ENCODE peak calls at places on chromosomes 16 and 17, in nine cellular contexts. One of them, this sample, is unnamed.

GRCh38 chr16:15899538-15900100 is 11.2 kb upstream of the CEP20 start:
- DNase-seq in SJSA1: peak; percentile 40
- DNase-seq in foreskin melanocyte: no peak
- DNase-seq in coronary artery: no peak
- DNase-seq in NCI-H1092: no peak
- DNase-seq in HAP-1: no peak
- DNase-seq in uterus: no peak
- DNase-seq in H4: peak; percentile 88
- DNase-seq in fibroblast of the conjunctiva: no peak
- DNase-seq in this sample: peak; percentile 36

GRCh38 chr17:50675627-50676026 is 32.1 kb downstream of the ANKRD40 start:
- DNase-seq in uterus: no peak
- DNase-seq in coronary artery: no peak
- DNase-seq in NCI-H1092: no peak
- DNase-seq in H4: no peak
- DNase-seq in foreskin melanocyte: no peak
- DNase-seq in HAP-1: no peak
- DNase-seq in SJSA1: no peak
- DNase-seq in fibroblast of the conjunctiva: no peak
- DNase-seq in this sample: no peak

GRCh38 chr16:1938910-1939309 is 4.1 kb downstream of the MSRB1 start:
- DNase-seq in SJSA1: no peak
- DNase-seq in foreskin melanocyte: no peak
- DNase-seq in H4: no peak
- DNase-seq in NCI-H1092: no peak
- DNase-seq in HAP-1: no peak
- DNase-seq in coronary artery: no peak
- DNase-seq in fibroblast of the conjunctiva: no peak
- DNase-seq in uterus: no peak
- DNase-seq in this sample: no peak

GRCh38 chr17:32298721-32299578 is 33.3 kb downstream of the RHBDL3 start:
- DNase-seq in foreskin melanocyte: peak; percentile 21
- DNase-seq in H4: no peak
- DNase-seq in NCI-H1092: no peak
- DNase-seq in uterus: no peak
- DNase-seq in SJSA1: no peak
- DNase-seq in coronary artery: no peak
- DNase-seq in fibroblast of the conjunctiva: no peak
- DNase-seq in HAP-1: peak; percentile 76
- DNase-seq in this sample: no peak

GRCh38 chr16:88504489-88505404 is 51.7 kb downstream of the ZFPM1 start:
- DNase-seq in NCI-H1092: peak; percentile 29
- DNase-seq in H4: no peak
- DNase-seq in HAP-1: no peak
- DNase-seq in coronary artery: no peak
- DNase-seq in uterus: no peak
- DNase-seq in SJSA1: no peak
- DNase-seq in foreskin melanocyte: no peak
- DNase-seq in fibroblast of the conjunctiva: no peak
- DNase-seq in this sample: no peak

GRCh38 chr16:73145166-73145565 is 97.2 kb upstream of the ZFHX3 start:
- DNase-seq in SJSA1: no peak
- DNase-seq in coronary artery: no peak
- DNase-seq in HAP-1: no peak
- DNase-seq in H4: no peak
- DNase-seq in NCI-H1092: no peak
- DNase-seq in uterus: no peak
- DNase-seq in foreskin melanocyte: no peak
- DNase-seq in fibroblast of the conjunctiva: no peak
- DNase-seq in this sample: no peak

GRCh38 chr16:27108826-27109665 is 42.3 kb downstream of the C16orf82 start:
- DNase-seq in NCI-H1092: no peak
- DNase-seq in uterus: no peak
- DNase-seq in coronary artery: peak; percentile 46
- DNase-seq in HAP-1: no peak
- DNase-seq in H4: no peak
- DNase-seq in foreskin melanocyte: no peak
- DNase-seq in SJSA1: no peak
- DNase-seq in fibroblast of the conjunctiva: no peak
- DNase-seq in this sample: no peak

GRCh38 chr16:29011112-29011511 is 26.3 kb downstream of the LAT start:
- DNase-seq in HAP-1: peak; percentile 18
- DNase-seq in coronary artery: no peak
- DNase-seq in NCI-H1092: no peak
- DNase-seq in SJSA1: no peak
- DNase-seq in fibroblast of the conjunctiva: no peak
- DNase-seq in uterus: no peak
- DNase-seq in H4: no peak
- DNase-seq in foreskin melanocyte: no peak
- DNase-seq in this sample: no peak

GRCh38 chr17:8012996-8013640 is 10.7 kb downstream of the GUCY2D start:
- DNase-seq in HAP-1: no peak
- DNase-seq in NCI-H1092: no peak
- DNase-seq in coronary artery: no peak
- DNase-seq in SJSA1: no peak
- DNase-seq in H4: no peak
- DNase-seq in uterus: no peak
- DNase-seq in foreskin melanocyte: no peak
- DNase-seq in fibroblast of the conjunctiva: no peak
- DNase-seq in this sample: no peak

GRCh38 chr17:69084911-69085310 is 24.2 kb upstream of the ABCA9 start:
- DNase-seq in foreskin melanocyte: no peak
- DNase-seq in NCI-H1092: no peak
- DNase-seq in SJSA1: no peak
- DNase-seq in HAP-1: peak; percentile 11
- DNase-seq in coronary artery: no peak
- DNase-seq in uterus: no peak
- DNase-seq in fibroblast of the conjunctiva: no peak
- DNase-seq in H4: no peak
- DNase-seq in this sample: no peak

GRCh38 chr17:36849871-36850348 is 87.4 kb upstream of the LHX1 start:
- DNase-seq in H4: peak; percentile 83
- DNase-seq in NCI-H1092: no peak
- DNase-seq in uterus: no peak
- DNase-seq in foreskin melanocyte: peak; percentile 63
- DNase-seq in fibroblast of the conjunctiva: peak; percentile 12
- DNase-seq in SJSA1: peak; percentile 54
- DNase-seq in HAP-1: peak; percentile 21
- DNase-seq in coronary artery: no peak
- DNase-seq in this sample: no peak

GRCh38 chr17:77772899-77773358 is 185.6 kb upstream of the TNRC6C start:
- DNase-seq in NCI-H1092: no peak
- DNase-seq in uterus: no peak
- DNase-seq in foreskin melanocyte: no peak
- DNase-seq in fibroblast of the conjunctiva: no peak
- DNase-seq in HAP-1: no peak
- DNase-seq in coronary artery: no peak
- DNase-seq in H4: no peak
- DNase-seq in SJSA1: no peak
- DNase-seq in this sample: no peak

GRCh38 chr17:17963694-17964436 is 8.3 kb downstream of the TOM1L2 start:
- DNase-seq in uterus: no peak
- DNase-seq in H4: no peak
- DNase-seq in fibroblast of the conjunctiva: no peak
- DNase-seq in HAP-1: no peak
- DNase-seq in SJSA1: no peak
- DNase-seq in coronary artery: no peak
- DNase-seq in NCI-H1092: no peak
- DNase-seq in foreskin melanocyte: no peak
- DNase-seq in this sample: no peak

GRCh38 chr17:75130632-75131277 is 787 bp downstream of the NT5C start:
- DNase-seq in H4: peak; percentile 79
- DNase-seq in uterus: no peak
- DNase-seq in SJSA1: peak; percentile 87
- DNase-seq in fibroblast of the conjunctiva: no peak
- DNase-seq in HAP-1: peak; percentile 82
- DNase-seq in coronary artery: no peak
- DNase-seq in foreskin melanocyte: peak; percentile 31
- DNase-seq in NCI-H1092: peak; percentile 32
- DNase-seq in this sample: no peak

GRCh38 chr16:85553436-85554113 is 59.5 kb upstream of the GSE1 start:
- DNase-seq in uterus: peak; percentile 64
- DNase-seq in NCI-H1092: peak; percentile 56
- DNase-seq in HAP-1: peak; percentile 73
- DNase-seq in H4: peak; percentile 63
- DNase-seq in foreskin melanocyte: peak; percentile 59
- DNase-seq in fibroblast of the conjunctiva: no peak
- DNase-seq in SJSA1: peak; percentile 81
- DNase-seq in coronary artery: no peak
- DNase-seq in this sample: no peak

GRCh38 chr17:55122114-55122513 is 142.6 kb upstream of the HLF start:
- DNase-seq in uterus: no peak
- DNase-seq in NCI-H1092: no peak
- DNase-seq in fibroblast of the conjunctiva: no peak
- DNase-seq in coronary artery: no peak
- DNase-seq in HAP-1: no peak
- DNase-seq in SJSA1: no peak
- DNase-seq in foreskin melanocyte: no peak
- DNase-seq in H4: no peak
- DNase-seq in this sample: no peak

GRCh38 chr17:7237761-7238417 is 1.4 kb downstream of the PHF23 start:
- DNase-seq in coronary artery: no peak
- DNase-seq in uterus: peak; percentile 85
- DNase-seq in NCI-H1092: peak; percentile 19
- DNase-seq in HAP-1: peak; percentile 90
- DNase-seq in foreskin melanocyte: no peak
- DNase-seq in SJSA1: peak; percentile 44
- DNase-seq in fibroblast of the conjunctiva: peak; percentile 39
- DNase-seq in H4: no peak
- DNase-seq in this sample: no peak